ENCODE peak calls at places on chromosome 9, in nine cellular contexts. A is mammary epithelial cell, V is GM12865, F is A549, G is endothelial cell, U is lung, X is astrocyte of the cerebellum, K is uterus, T is nephron progenitor cell. D is an unnamed sample.

GRCh38 chr9:36457836-36458429 is 57.9 kb upstream of the RNF38 start:
- DNase-seq in A (no peak), V (no peak), F (no peak), G (no peak), U (no peak), X (no peak), K (no peak), T (no peak), D (no peak)

GRCh38 chr9:134421888-134422287 is 95.6 kb downstream of the RXRA start:
- DNase-seq in A (no peak), V (no peak), F (no peak), G (no peak), U (no peak), X (no peak), K (no peak), T (no peak), D (no peak)

GRCh38 chr9:37407468-37407867 is 15.0 kb upstream of the GRHPR start:
- DNase-seq in A (no peak), V (peak), F (peak), G (no peak), U (no peak), X (no peak), K (no peak), T (no peak), D (no peak)

GRCh38 chr9:16062542-16063240 is 509.8 kb downstream of the CCDC171 start:
- DNase-seq in A (peak), V (peak), F (peak), G (no peak), U (no peak), X (peak), K (no peak), T (no peak), D (no peak)

GRCh38 chr9:125646222-125647100 is 60.5 kb downstream of the MAPKAP1 start:
- DNase-seq in A (no peak), V (peak), F (no peak), G (no peak), U (no peak), X (no peak), K (no peak), T (no peak), D (no peak)

GRCh38 chr9:3957296-3957695 is 342.6 kb downstream of the GLIS3 start:
- DNase-seq in A (no peak), V (peak), F (no peak), G (no peak), U (no peak), X (no peak), K (no peak), T (no peak), D (no peak)

GRCh38 chr9:90099262-90099982 is 494.6 kb downstream of the GADD45G start:
- DNase-seq in A (peak), V (peak), F (no peak), G (no peak), U (no peak), X (no peak), K (no peak), T (no peak), D (no peak)

GRCh38 chr9:42852133-42852532 is 668.7 kb downstream of the SPATA31A6 start:
- DNase-seq in A (peak), V (peak), F (peak), G (peak), U (no peak), X (no peak), K (no peak), T (peak), D (no peak)

GRCh38 chr9:37341704-37342103 is 80.8 kb upstream of the GRHPR start:
- DNase-seq in A (no peak), V (no peak), F (no peak), G (no peak), U (no peak), X (no peak), K (no peak), T (no peak), D (no peak)

GRCh38 chr9:134698587-134699342 is 57.2 kb downstream of the COL5A1 start:
- DNase-seq in A (peak), V (peak), F (peak), G (peak), U (peak), X (peak), K (peak), T (peak), D (peak)

GRCh38 chr9:35756275-35756742 is 2.2 kb upstream of the MSMP start:
- DNase-seq in A (no peak), V (no peak), F (no peak), G (peak), U (peak), X (no peak), K (no peak), T (peak), D (no peak)

GRCh38 chr9:33374634-33375237 is 27.6 kb downstream of the AQP7 start:
- DNase-seq in A (peak), V (peak), F (peak), G (peak), U (peak), X (peak), K (peak), T (peak), D (peak)

GRCh38 chr9:123375725-123376132 is 19.7 kb downstream of the CRB2 start:
- DNase-seq in A (no peak), V (no peak), F (no peak), G (no peak), U (no peak), X (peak), K (peak), T (peak), D (no peak)

GRCh38 chr9:123639743-123640142 is 283.7 kb downstream of the CRB2 start:
- DNase-seq in A (no peak), V (no peak), F (no peak), G (no peak), U (no peak), X (no peak), K (no peak), T (no peak), D (no peak)

GRCh38 chr9:136137321-136138054 is 18.8 kb upstream of the TMEM250 start:
- DNase-seq in A (no peak), V (no peak), F (no peak), G (no peak), U (no peak), X (no peak), K (no peak), T (no peak), D (no peak)

GRCh38 chr9:117232266-117232665 is 182.6 kb downstream of the ASTN2 start:
- DNase-seq in A (no peak), V (no peak), F (no peak), G (no peak), U (no peak), X (no peak), K (no peak), T (no peak), D (no peak)

GRCh38 chr9:77019010-77019809 is at the start of gene FOXB2:
- DNase-seq in A (no peak), V (no peak), F (no peak), G (peak), U (no peak), X (no peak), K (no peak), T (peak), D (peak)

GRCh38 chr9:82745919-82746318 is 317.0 kb downstream of the RASEF start:
- DNase-seq in A (no peak), V (no peak), F (no peak), G (no peak), U (no peak), X (no peak), K (no peak), T (no peak), D (no peak)

GRCh38 chr9:122126340-122127333 is 32.9 kb downstream of the NDUFA8 start:
- DNase-seq in A (no peak), V (no peak), F (no peak), G (no peak), U (no peak), X (no peak), K (no peak), T (peak), D (no peak)

GRCh38 chr9:5596173-5596572 is 32.7 kb upstream of the RIC1 start:
- DNase-seq in A (no peak), V (peak), F (no peak), G (no peak), U (no peak), X (no peak), K (no peak), T (no peak), D (no peak)

GRCh38 chr9:126126012-126126411 is 200.6 kb upstream of the MVB12B start:
- DNase-seq in A (no peak), V (no peak), F (no peak), G (no peak), U (peak), X (no peak), K (no peak), T (no peak), D (no peak)

GRCh38 chr9:108815156-108815555 is 40.6 kb downstream of the ACTL7B start:
- DNase-seq in A (peak), V (no peak), F (no peak), G (no peak), U (peak), X (no peak), K (no peak), T (no peak), D (no peak)

GRCh38 chr9:76490249-76490990 is 31.4 kb downstream of the GCNT1 start:
- DNase-seq in A (no peak), V (no peak), F (no peak), G (no peak), U (no peak), X (no peak), K (no peak), T (no peak), D (no peak)

GRCh38 chr9:122228906-122229837 is at the start of gene LHX6:
- DNase-seq in A (peak), V (no peak), F (no peak), G (no peak), U (no peak), X (no peak), K (no peak), T (peak), D (no peak)

GRCh38 chr9:107007361-107007760 is 144.4 kb downstream of the ZNF462 start:
- DNase-seq in A (no peak), V (no peak), F (no peak), G (no peak), U (no peak), X (no peak), K (no peak), T (no peak), D (no peak)

GRCh38 chr9:105681724-105682123 is 12.6 kb upstream of the TMEM38B start:
- DNase-seq in A (peak), V (no peak), F (peak), G (no peak), U (no peak), X (no peak), K (no peak), T (no peak), D (no peak)

GRCh38 chr9:83919111-83919510 is 2.1 kb downstream of the KIF27 start:
- DNase-seq in A (no peak), V (no peak), F (no peak), G (no peak), U (no peak), X (no peak), K (no peak), T (no peak), D (no peak)

GRCh38 chr9:83920942-83921707 is at the start of gene KIF27:
- DNase-seq in A (peak), V (peak), F (peak), G (peak), U (peak), X (peak), K (peak), T (peak), D (peak)

GRCh38 chr9:83920469-83920941 is 727 bp downstream of the KIF27 start:
- DNase-seq in A (peak), V (no peak), F (peak), G (no peak), U (no peak), X (peak), K (peak), T (no peak), D (peak)
- TF ChIP-seq CTCF in A (peak), V (no peak), F (peak), G (no peak), U (no peak), X (peak), K (no peak), T (no peak), D (peak)

GRCh38 chr9:75088646-75089368 is 493 bp downstream of the OSTF1 start:
- DNase-seq in A (peak), V (peak), F (peak), G (no peak), U (peak), X (no peak), K (peak), T (peak), D (peak)
- TF ChIP-seq CTCF in A (peak), V (no peak), F (no peak), G (no peak), U (no peak), X (peak), K (peak), T (no peak), D (no peak)

GRCh38 chr9:120393386-120394057 is 186.4 kb downstream of the CDK5RAP2 start:
- DNase-seq in A (peak), V (no peak), F (no peak), G (no peak), U (no peak), X (no peak), K (no peak), T (no peak), D (no peak)
- TF ChIP-seq CTCF in A (no peak), V (no peak), F (no peak), G (no peak), U (no peak), X (no peak), K (no peak), T (no peak), D (no peak)

GRCh38 chr9:127358023-127358535 is 38.9 kb upstream of the SLC2A8 start:
- DNase-seq in A (no peak), V (no peak), F (no peak), G (no peak), U (no peak), X (no peak), K (no peak), T (no peak), D (no peak)

GRCh38 chr9:127358770-127359169 is 38.2 kb upstream of the SLC2A8 start:
- DNase-seq in A (no peak), V (no peak), F (no peak), G (no peak), U (no peak), X (no peak), K (no peak), T (no peak), D (no peak)

GRCh38 chr9:127361561-127361960 is 35.4 kb upstream of the SLC2A8 start:
- DNase-seq in A (peak), V (peak), F (no peak), G (no peak), U (no peak), X (no peak), K (no peak), T (no peak), D (no peak)

GRCh38 chr9:127360829-127361228 is 36.1 kb upstream of the SLC2A8 start:
- DNase-seq in A (peak), V (peak), F (peak), G (no peak), U (no peak), X (peak), K (peak), T (peak), D (no peak)

GRCh38 chr9:127360205-127360604 is 36.8 kb upstream of the SLC2A8 start:
- DNase-seq in A (no peak), V (no peak), F (no peak), G (no peak), U (no peak), X (no peak), K (no peak), T (no peak), D (no peak)
- TF ChIP-seq CTCF in A (no peak), V (no peak), F (no peak), G (no peak), U (no peak), X (peak), K (peak), T (no peak), D (no peak)

DNA sequence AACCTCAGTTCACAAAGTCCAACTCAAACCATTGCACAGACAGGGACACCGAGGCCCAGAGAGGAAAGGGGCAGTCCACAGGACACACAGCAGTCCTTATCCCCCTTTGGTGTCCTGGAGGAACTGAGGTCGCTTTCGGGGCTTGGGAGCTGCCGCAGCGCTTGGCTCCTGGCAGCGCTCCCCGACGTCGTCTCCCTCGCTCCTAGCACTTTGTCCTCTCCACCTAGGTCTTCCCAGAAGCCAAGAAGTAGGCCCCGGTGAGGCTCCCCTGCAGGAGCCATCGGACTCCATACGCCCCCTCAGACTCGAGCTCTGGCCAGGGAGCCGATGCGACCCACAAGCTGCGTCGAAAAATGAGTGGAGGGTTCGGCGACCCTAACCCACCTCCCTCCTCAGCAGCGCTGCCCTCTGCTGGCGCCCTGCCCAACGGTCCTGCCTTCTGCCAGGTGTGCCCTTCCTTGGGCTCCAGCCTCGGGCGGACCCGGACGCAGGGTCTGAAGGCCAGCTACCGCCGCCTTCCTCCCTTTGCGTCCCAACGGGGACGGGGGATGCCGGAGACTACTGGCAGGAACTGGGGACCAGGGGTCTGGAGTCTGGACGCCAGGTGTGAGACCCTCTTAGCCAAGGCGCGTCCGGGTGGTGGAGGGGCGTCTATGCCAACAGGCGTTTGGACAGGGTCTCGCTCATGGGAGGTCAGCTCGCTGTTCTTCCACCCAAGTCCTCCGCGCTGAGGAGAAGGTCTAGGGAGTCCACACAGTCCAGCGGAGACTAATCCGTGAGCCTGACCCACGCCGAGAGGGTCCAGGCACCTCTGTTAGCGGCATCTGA is 2.1 kb upstream of the PRDM12 start:
- DNase-seq in A (no peak), V (no peak), F (no peak), G (no peak), U (no peak), X (no peak), K (no peak), T (peak), D (peak)
- TF ChIP-seq CTCF in A (no peak), V (no peak), F (no peak), G (no peak), U (no peak), X (no peak), K (no peak), T (no peak), D (peak)

GRCh38 chr9:93129286-93129685 is 4.8 kb downstream of the NINJ1 start:
- DNase-seq in A (no peak), V (no peak), F (no peak), G (peak), U (no peak), X (no peak), K (peak), T (no peak), D (no peak)
- TF ChIP-seq CTCF in A (no peak), V (no peak), F (no peak), G (no peak), U (no peak), X (no peak), K (no peak), T (no peak), D (no peak)